ENCODE peak calls at places on chromosome 4, in ten cellular contexts. D is fibroblast of the conjunctiva; K is NCI-H2107; A is retina; T is midbrain; C is activated CD8-positive, alpha-beta memory T cell treated with anti-CD3 and anti-CD28 coated beads, Interleukin-2, amount 50 U/mL, for 48 hours; W is hepatic stellate cell; B is MCF 10A; X is CD8-positive, alpha-beta memory T cell; I is ascending aorta. Z is an unnamed sample.
A peak's percentile ranks its signal among the peaks of the same experiment; 100 is the strongest.

GRCh38 chr4:114780205-114780604 is 181.6 kb downstream of the UGT8 start:
- DNase-seq in A (peak; percentile 39), K (no peak), D (peak; percentile 3), C (no peak), X (no peak), T (no peak), W (no peak), B (peak; percentile 64), I (no peak), Z (no peak)

GRCh38 chr4:76571274-76571673 is 136.2 kb downstream of the SHROOM3 start:
- DNase-seq in I (no peak), X (no peak), W (no peak), A (no peak), C (no peak), T (no peak), K (no peak), D (no peak), B (no peak), Z (no peak)

GRCh38 chr4:10129196-10130185 is 12.9 kb upstream of the WDR1 start:
- DNase-seq in I (no peak), D (no peak), K (no peak), W (no peak), T (no peak), B (peak; percentile 44), A (no peak), X (no peak), C (no peak), Z (no peak)

GRCh38 chr4:86497131-86497530 is 97.0 kb upstream of the PTPN13 start:
- DNase-seq in A (no peak), C (no peak), T (peak; percentile 25), D (peak; percentile 44), I (no peak), K (no peak), B (peak; percentile 66), X (no peak), W (no peak), Z (no peak)

GRCh38 chr4:176001171-176002006 is 64.3 kb upstream of the WDR17 start:
- DNase-seq in I (no peak), C (no peak), B (peak; percentile 30), A (peak; percentile 93), D (no peak), K (no peak), X (no peak), T (peak; percentile 75), W (peak; percentile 9), Z (no peak)

GRCh38 chr4:103786014-103786413 is 66.2 kb upstream of the TACR3 start:
- DNase-seq in C (no peak), A (no peak), D (peak; percentile 22), W (no peak), I (no peak), B (peak; percentile 64), X (no peak), T (peak; percentile 24), K (no peak), Z (no peak)

GRCh38 chr4:60605651-60606354 is 594.3 kb upstream of the ADGRL3 start:
- DNase-seq in I (no peak), T (no peak), K (no peak), B (peak; percentile 3), D (peak; percentile 61), X (no peak), W (peak; percentile 8), C (no peak), A (peak; percentile 9), Z (no peak)

GRCh38 chr4:31979988-31980387 is 1259.8 kb downstream of the PCDH7 start:
- DNase-seq in T (no peak), K (no peak), W (no peak), C (no peak), X (no peak), B (no peak), D (no peak), I (no peak), A (no peak), Z (no peak)

GRCh38 chr4:52837716-52838558 is 24.2 kb upstream of the RASL11B start:
- DNase-seq in K (no peak), W (peak; percentile 80), A (no peak), I (no peak), C (no peak), D (no peak), T (peak; percentile 5), X (no peak), B (peak; percentile 91), Z (no peak)

GRCh38 chr4:176270669-176271068 is 1.6 kb upstream of the ASB5 start:
- DNase-seq in X (no peak), W (peak; percentile 73), B (peak; percentile 93), C (no peak), D (peak; percentile 89), A (no peak), K (no peak), I (no peak), T (no peak), Z (no peak)

GRCh38 chr4:103719320-103720204 is at the start of gene TACR3:
- DNase-seq in W (no peak), D (no peak), B (no peak), T (no peak), A (peak; percentile 87), I (no peak), X (no peak), C (no peak), K (no peak), Z (no peak)

GRCh38 chr4:8877780-8878040 is 6.1 kb upstream of the HMX1 start:
- DNase-seq in A (peak; percentile 51), X (no peak), W (no peak), I (no peak), K (no peak), T (no peak), B (no peak), D (no peak), C (no peak), Z (no peak)

GRCh38 chr4:142293536-142293935 is 552.6 kb downstream of the INPP4B start:
- DNase-seq in W (no peak), T (no peak), B (no peak), K (no peak), X (no peak), A (no peak), D (no peak), C (no peak), I (no peak), Z (no peak)

GRCh38 chr4:79917246-79917645 is 155.8 kb downstream of the ANTXR2 start:
- DNase-seq in A (no peak), I (no peak), W (peak; percentile 6), B (peak; percentile 53), C (peak; percentile 55), X (peak; percentile 1), T (no peak), K (no peak), D (peak; percentile 46), Z (no peak)

GRCh38 chr4:170776983-170777382 is 687.2 kb upstream of the AADAT start:
- DNase-seq in D (no peak), X (no peak), B (no peak), K (peak; percentile 25), I (no peak), T (no peak), A (no peak), W (no peak), C (no peak), Z (no peak)

GRCh38 chr4:2832981-2833670 is 10.5 kb upstream of the ADD1 start:
- DNase-seq in K (no peak), I (peak; percentile 56), X (no peak), W (no peak), C (peak; percentile 48), D (no peak), B (no peak), A (no peak), T (no peak), Z (no peak)

GRCh38 chr4:150743564-150744342 is 161.8 kb downstream of the MAB21L2 start:
- DNase-seq in K (no peak), A (no peak), C (no peak), I (no peak), W (no peak), X (no peak), D (no peak), B (no peak), T (no peak), Z (no peak)

GRCh38 chr4:24798036-24798610 is 2.8 kb downstream of the SOD3 start:
- DNase-seq in A (no peak), W (no peak), B (no peak), T (no peak), I (no peak), D (no peak), C (no peak), X (no peak), K (no peak), Z (no peak)

GRCh38 chr4:186304816-186305520 is 39.0 kb downstream of the F11 start:
- DNase-seq in T (no peak), K (no peak), C (no peak), A (peak; percentile 36), W (no peak), D (no peak), B (no peak), I (no peak), X (no peak), Z (no peak)

GRCh38 chr4:25861422-25861926 is 1.3 kb downstream of the SEL1L3 start:
- DNase-seq in K (no peak), W (no peak), I (no peak), D (no peak), C (no peak), B (no peak), A (no peak), T (no peak), X (no peak), Z (no peak)

GRCh38 chr4:5045099-5045498 is 6.2 kb upstream of the STK32B start:
- DNase-seq in T (peak; percentile 48), K (no peak), D (no peak), W (no peak), B (no peak), X (no peak), I (no peak), C (no peak), A (no peak), Z (no peak)

GRCh38 chr4:8405516-8405875 is 35.0 kb downstream of the ACOX3 start:
- DNase-seq in W (no peak), X (no peak), A (no peak), K (no peak), C (no peak), I (no peak), T (no peak), B (no peak), D (no peak), Z (no peak)

GRCh38 chr4:100742045-100742444 is 224.2 kb upstream of the EMCN start:
- DNase-seq in D (peak; percentile 39), A (no peak), I (no peak), B (peak; percentile 77), T (no peak), C (no peak), K (no peak), W (no peak), X (no peak), Z (no peak)

GRCh38 chr4:95219109-95219508 is 329.7 kb downstream of the UNC5C start:
- DNase-seq in B (peak; percentile 5), C (no peak), T (no peak), A (no peak), K (no peak), I (peak; percentile 86), X (no peak), D (peak; percentile 21), W (peak; percentile 6), Z (no peak)

GRCh38 chr4:142954415-142954814 is 108.3 kb upstream of the INPP4B start:
- DNase-seq in T (no peak), K (no peak), W (no peak), X (no peak), I (no peak), C (no peak), B (no peak), A (no peak), D (no peak), Z (no peak)

GRCh38 chr4:165668694-165669093 is 204.3 kb upstream of the TLL1 start:
- DNase-seq in I (no peak), B (no peak), K (no peak), D (no peak), T (no peak), X (no peak), W (no peak), C (no peak), A (no peak), Z (no peak)

GRCh38 chr4:84167579-84167978 is 331.5 kb downstream of the NKX6-1 start:
- DNase-seq in I (no peak), X (no peak), A (peak; percentile 22), C (no peak), T (no peak), D (no peak), B (no peak), K (no peak), W (no peak), Z (no peak)

GRCh38 chr4:87054900-87055299 is 120.1 kb downstream of the AFF1 start:
- DNase-seq in W (no peak), T (peak; percentile 33), A (no peak), C (no peak), B (no peak), D (no peak), I (no peak), X (no peak), K (no peak), Z (no peak)